ENCODE peak calls at places on chromosomes 13 and 19, in four cellular contexts. K is NCI-H1092, I is tibial artery, N is WTC11. L is an unnamed sample.

GRCh38 chr19:28968721-28969120 is 244.2 kb downstream of the UQCRFS1 start:
- DNase-seq in K (no peak), I (no peak), N (no peak), L (no peak)

GRCh38 chr13:99605417-99606321 is 104.4 kb downstream of the TM9SF2 start:
- DNase-seq in K (peak; percentile 72), I (peak; percentile 40), N (peak; percentile 60), L (peak; percentile 20)

GRCh38 chr13:94345374-94346195 is 133.9 kb downstream of the DCT start:
- DNase-seq in K (peak; percentile 55), I (no peak), N (no peak), L (no peak)

GRCh38 chr13:113169277-113170272 is 11.1 kb downstream of the PROZ start:
- DNase-seq in K (no peak), I (no peak), N (no peak), L (no peak)

GRCh38 chr13:45691667-45692066 is 10.5 kb upstream of the CBY2 start:
- DNase-seq in K (no peak), I (no peak), N (no peak), L (no peak)

GRCh38 chr13:87887459-87888123 is 216.4 kb downstream of the SLITRK5 start:
- DNase-seq in K (no peak), I (no peak), N (no peak), L (no peak)

GRCh38 chr13:45280751-45281634 is 60.0 kb downstream of the TPT1 start:
- DNase-seq in K (peak; percentile 36), I (peak; percentile 31), N (peak; percentile 71), L (peak; percentile 77)

GRCh38 chr13:93727301-93728141 is 500.9 kb downstream of the GPC6 start:
- DNase-seq in K (no peak), I (no peak), N (no peak), L (no peak)

GRCh38 chr19:38266981-38267597 is 2.7 kb downstream of the SPINT2 start:
- DNase-seq in K (no peak), I (no peak), N (no peak), L (no peak)

GRCh38 chr19:9936151-9937000 is at the start of gene OLFM2:
- DNase-seq in K (no peak), I (no peak), N (peak; percentile 85), L (no peak)

GRCh38 chr13:113216165-113217056 is 7.0 kb downstream of the CUL4A start:
- DNase-seq in K (no peak), I (no peak), N (no peak), L (peak; percentile 92)

GRCh38 chr19:11736696-11737095 is 2.0 kb downstream of the ZNF823 start:
- DNase-seq in K (no peak), I (peak; percentile 50), N (no peak), L (peak; percentile 27)

GRCh38 chr13:51221674-51222509 is at the start of gene FAM124A:
- DNase-seq in K (peak; percentile 13), I (no peak), N (peak; percentile 61), L (no peak)

GRCh38 chr13:112333756-112334543 is 42.2 kb upstream of the SPACA7 start:
- DNase-seq in K (no peak), I (no peak), N (no peak), L (no peak)

GRCh38 chr13:89375839-89376238 is 1704.7 kb downstream of the SLITRK5 start:
- DNase-seq in K (no peak), I (no peak), N (no peak), L (no peak)

GRCh38 chr19:6551607-6552450 is 21.0 kb downstream of the TNFSF9 start:
- DNase-seq in K (no peak), I (no peak), N (peak; percentile 82), L (no peak)

GRCh38 chr13:29594310-29594709 is 1.2 kb downstream of the SLC7A1 start:
- DNase-seq in K (no peak), I (peak; percentile 47), N (no peak), L (no peak)

GRCh38 chr19:658916-659839 is 3.8 kb downstream of the RNF126 start:
- DNase-seq in K (no peak), I (no peak), N (no peak), L (peak; percentile 66)

GRCh38 chr19:33725567-33725966 is 71.1 kb upstream of the KCTD15 start:
- DNase-seq in K (no peak), I (no peak), N (no peak), L (no peak)

GRCh38 chr13:35882722-35883497 is 248.3 kb downstream of the DCLK1 start:
- DNase-seq in K (no peak), I (no peak), N (peak; percentile 16), L (no peak)

GRCh38 chr19:4811328-4812131 is 20.0 kb downstream of the TICAM1 start:
- DNase-seq in K (peak; percentile 24), I (peak; percentile 81), N (peak; percentile 96), L (peak; percentile 80)

GRCh38 chr19:54674021-54674617 is 11.3 kb downstream of the LILRB4 start:
- DNase-seq in K (peak; percentile 3), I (no peak), N (no peak), L (no peak)

GRCh38 chr19:47239610-47240296 is 8.8 kb upstream of the BBC3 start:
- DNase-seq in K (peak; percentile 57), I (no peak), N (peak; percentile 83), L (no peak)

GRCh38 chr13:110301606-110302131 is 5.3 kb downstream of the COL4A1 start:
- DNase-seq in K (no peak), I (no peak), N (no peak), L (no peak)

L was measured in gastrocnemius medialis.